ENCODE peak calls at places on chromosome 20, in five cellular contexts. One of them, this sample, is unnamed.

GRCh38 chr20:32203556-32204484 is 3.7 kb downstream of the PLAGL2 start:
- DNase-seq in CD4-positive, alpha-beta memory T cell: no peak
- DNase-seq in AG04450: no peak
- DNase-seq in fibroblast of pulmonary artery: peak
- DNase-seq in HCT116: no peak
- DNase-seq in this sample: no peak

GRCh38 chr20:34516874-34517542 is 786 bp downstream of the DYNLRB1 start:
- DNase-seq in CD4-positive, alpha-beta memory T cell: no peak
- DNase-seq in AG04450: no peak
- DNase-seq in fibroblast of pulmonary artery: peak
- DNase-seq in HCT116: no peak
- DNase-seq in this sample: no peak

GRCh38 chr20:49888341-49889244 is 26.7 kb downstream of the SPATA2 start:
- DNase-seq in CD4-positive, alpha-beta memory T cell: peak
- DNase-seq in AG04450: no peak
- DNase-seq in fibroblast of pulmonary artery: peak
- DNase-seq in HCT116: peak
- DNase-seq in this sample: peak

GRCh38 chr20:43840382-43841070 is 74.1 kb upstream of the TOX2 start:
- DNase-seq in CD4-positive, alpha-beta memory T cell: no peak
- DNase-seq in AG04450: no peak
- DNase-seq in fibroblast of pulmonary artery: peak
- DNase-seq in HCT116: peak
- DNase-seq in this sample: peak

GRCh38 chr20:30610044-30610693 is 647.3 kb upstream of the DEFB115 start:
- DNase-seq in CD4-positive, alpha-beta memory T cell: no peak
- DNase-seq in AG04450: no peak
- DNase-seq in fibroblast of pulmonary artery: no peak
- DNase-seq in HCT116: no peak
- DNase-seq in this sample: no peak

GRCh38 chr20:20370087-20370575 is 2.2 kb downstream of the INSM1 start:
- DNase-seq in CD4-positive, alpha-beta memory T cell: no peak
- DNase-seq in AG04450: no peak
- DNase-seq in fibroblast of pulmonary artery: no peak
- DNase-seq in HCT116: no peak
- DNase-seq in this sample: no peak

GRCh38 chr20:44003609-44004008 is 89.0 kb downstream of the TOX2 start:
- DNase-seq in CD4-positive, alpha-beta memory T cell: no peak
- DNase-seq in AG04450: no peak
- DNase-seq in fibroblast of pulmonary artery: no peak
- DNase-seq in HCT116: no peak
- DNase-seq in this sample: no peak

GRCh38 chr20:6767536-6768227 is at the start of gene BMP2:
- DNase-seq in CD4-positive, alpha-beta memory T cell: no peak
- DNase-seq in AG04450: no peak
- DNase-seq in fibroblast of pulmonary artery: peak
- DNase-seq in HCT116: no peak
- DNase-seq in this sample: no peak

GRCh38 chr20:34415079-34415478 is 52.0 kb downstream of the ITCH start:
- DNase-seq in CD4-positive, alpha-beta memory T cell: no peak
- DNase-seq in AG04450: no peak
- DNase-seq in fibroblast of pulmonary artery: peak
- DNase-seq in HCT116: no peak
- DNase-seq in this sample: no peak

GRCh38 chr20:31566658-31567379 is 38.3 kb upstream of the ID1 start:
- DNase-seq in CD4-positive, alpha-beta memory T cell: no peak
- DNase-seq in AG04450: no peak
- DNase-seq in fibroblast of pulmonary artery: no peak
- DNase-seq in HCT116: peak
- DNase-seq in this sample: peak

GRCh38 chr20:51725584-51726176 is 42.5 kb downstream of the ATP9A start:
- DNase-seq in CD4-positive, alpha-beta memory T cell: no peak
- DNase-seq in AG04450: no peak
- DNase-seq in fibroblast of pulmonary artery: no peak
- DNase-seq in HCT116: no peak
- DNase-seq in this sample: no peak

GRCh38 chr20:17452441-17452840 is 78.7 kb downstream of the BFSP1 start:
- DNase-seq in CD4-positive, alpha-beta memory T cell: no peak
- DNase-seq in AG04450: no peak
- DNase-seq in fibroblast of pulmonary artery: no peak
- DNase-seq in HCT116: no peak
- DNase-seq in this sample: no peak

GRCh38 chr20:644692-645317 is 8.2 kb downstream of the SRXN1 start:
- DNase-seq in CD4-positive, alpha-beta memory T cell: no peak
- DNase-seq in AG04450: no peak
- DNase-seq in fibroblast of pulmonary artery: no peak
- DNase-seq in HCT116: no peak
- DNase-seq in this sample: no peak

GRCh38 chr20:645318-646106 is 7.5 kb downstream of the SRXN1 start:
- DNase-seq in CD4-positive, alpha-beta memory T cell: peak
- DNase-seq in AG04450: peak
- DNase-seq in fibroblast of pulmonary artery: peak
- DNase-seq in HCT116: peak
- DNase-seq in this sample: peak

GRCh38 chr20:641516-641913 is 11.5 kb downstream of the SRXN1 start:
- DNase-seq in CD4-positive, alpha-beta memory T cell: no peak
- DNase-seq in AG04450: no peak
- DNase-seq in fibroblast of pulmonary artery: no peak
- DNase-seq in HCT116: no peak
- DNase-seq in this sample: no peak

GRCh38 chr20:640674-641515 is 12.1 kb downstream of the SRXN1 start:
- DNase-seq in CD4-positive, alpha-beta memory T cell: no peak
- DNase-seq in AG04450: no peak
- DNase-seq in fibroblast of pulmonary artery: no peak
- DNase-seq in HCT116: no peak
- DNase-seq in this sample: no peak

DNA sequence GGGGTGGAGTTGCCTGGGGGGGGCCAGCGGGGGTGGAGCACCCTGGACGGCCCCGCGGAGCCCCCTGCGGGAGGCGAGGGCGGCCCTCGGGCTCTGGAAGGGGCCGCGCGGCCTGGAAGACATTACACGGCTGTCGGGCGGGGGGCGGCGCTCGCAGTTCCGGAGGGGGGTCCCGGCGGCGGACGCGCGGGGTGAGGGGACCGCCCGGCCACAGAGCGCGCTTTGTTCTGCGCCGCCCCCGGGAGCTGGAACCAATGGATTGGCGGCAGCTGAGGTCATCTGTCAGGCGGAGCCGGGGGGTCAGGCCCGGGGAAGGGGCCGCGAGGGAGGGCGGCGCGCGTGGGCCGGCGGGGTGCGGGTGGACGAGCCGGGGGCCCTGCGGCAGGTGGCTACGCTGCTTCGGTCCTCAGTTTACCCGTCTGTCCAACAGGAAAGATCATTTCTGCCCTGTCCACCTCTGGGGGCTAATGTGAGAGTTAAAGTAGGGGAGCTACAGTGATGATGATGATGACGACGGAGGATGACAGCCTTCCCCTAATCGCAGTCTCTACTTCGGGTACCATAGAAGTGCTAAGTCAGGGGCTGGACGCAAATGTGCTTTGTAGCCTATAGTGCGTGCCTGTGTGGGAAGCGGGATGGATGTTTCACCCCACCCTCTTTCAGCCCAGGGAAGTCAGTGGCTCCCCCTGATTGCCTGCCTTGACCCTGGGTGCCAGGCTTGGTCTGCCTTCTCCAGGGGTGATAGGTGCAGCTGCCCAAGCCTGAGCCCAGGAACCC is 10.4 kb downstream of the SRXN1 start:
- DNase-seq in CD4-positive, alpha-beta memory T cell: no peak
- DNase-seq in AG04450: no peak
- DNase-seq in fibroblast of pulmonary artery: no peak
- DNase-seq in HCT116: no peak
- DNase-seq in this sample: no peak
- H3K4me3 ChIP-seq in CD4-positive, alpha-beta memory T cell: no peak
- H3K4me3 ChIP-seq in AG04450: peak
- H3K4me3 ChIP-seq in fibroblast of pulmonary artery: peak
- H3K4me3 ChIP-seq in HCT116: no peak
- H3K4me3 ChIP-seq in this sample: no peak

GRCh38 chr20:47356526-47357295 is at the start of gene ZMYND8:
- DNase-seq in CD4-positive, alpha-beta memory T cell: peak
- DNase-seq in AG04450: peak
- DNase-seq in fibroblast of pulmonary artery: peak
- DNase-seq in HCT116: peak
- DNase-seq in this sample: peak

GRCh38 chr20:47355489-47356219 is 845 bp downstream of the ZMYND8 start:
- DNase-seq in CD4-positive, alpha-beta memory T cell: no peak
- DNase-seq in AG04450: no peak
- DNase-seq in fibroblast of pulmonary artery: peak
- DNase-seq in HCT116: no peak
- DNase-seq in this sample: no peak

GRCh38 chr20:47354710-47355488 is 1.6 kb downstream of the ZMYND8 start:
- DNase-seq in CD4-positive, alpha-beta memory T cell: no peak
- DNase-seq in AG04450: no peak
- DNase-seq in fibroblast of pulmonary artery: peak
- DNase-seq in HCT116: no peak
- DNase-seq in this sample: no peak

GRCh38 chr20:47357296-47358051 is 975 bp upstream of the ZMYND8 start:
- DNase-seq in CD4-positive, alpha-beta memory T cell: peak
- DNase-seq in AG04450: peak
- DNase-seq in fibroblast of pulmonary artery: peak
- DNase-seq in HCT116: peak
- DNase-seq in this sample: no peak

DNA sequence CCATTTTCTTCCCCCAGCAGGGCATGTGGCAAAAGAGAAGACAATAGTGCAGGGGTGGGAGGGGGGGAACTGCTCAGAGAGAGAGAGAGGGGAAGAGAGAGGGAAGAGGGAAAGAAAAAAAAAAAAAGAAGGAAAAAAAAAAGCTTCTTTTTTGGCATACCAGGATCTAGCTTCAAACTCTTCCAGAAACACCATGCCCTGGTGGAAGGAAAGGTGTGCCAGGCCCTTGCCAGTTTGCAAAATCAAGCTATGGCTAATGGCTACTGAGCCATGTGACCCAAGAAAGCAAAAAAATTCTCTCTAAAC is 326 bp downstream of the ZMYND8 start:
- DNase-seq in CD4-positive, alpha-beta memory T cell: no peak
- DNase-seq in AG04450: no peak
- DNase-seq in fibroblast of pulmonary artery: no peak
- DNase-seq in HCT116: no peak
- DNase-seq in this sample: no peak
- H3K4me3 ChIP-seq in CD4-positive, alpha-beta memory T cell: peak
- H3K4me3 ChIP-seq in AG04450: peak
- H3K4me3 ChIP-seq in fibroblast of pulmonary artery: peak
- H3K4me3 ChIP-seq in HCT116: peak
- H3K4me3 ChIP-seq in this sample: peak

GRCh38 chr20:53739799-53740785 is 146.5 kb upstream of the ZNF217 start:
- DNase-seq in CD4-positive, alpha-beta memory T cell: peak
- DNase-seq in AG04450: no peak
- DNase-seq in fibroblast of pulmonary artery: peak
- DNase-seq in HCT116: no peak
- DNase-seq in this sample: no peak

GRCh38 chr20:53737404-53738038 is 143.9 kb upstream of the ZNF217 start:
- DNase-seq in CD4-positive, alpha-beta memory T cell: no peak
- DNase-seq in AG04450: no peak
- DNase-seq in fibroblast of pulmonary artery: peak
- DNase-seq in HCT116: no peak
- DNase-seq in this sample: no peak

GRCh38 chr20:53736757-53737403 is 143.2 kb upstream of the ZNF217 start:
- DNase-seq in CD4-positive, alpha-beta memory T cell: no peak
- DNase-seq in AG04450: no peak
- DNase-seq in fibroblast of pulmonary artery: peak
- DNase-seq in HCT116: no peak
- DNase-seq in this sample: no peak

GRCh38 chr20:53738945-53739798 is 145.5 kb upstream of the ZNF217 start:
- DNase-seq in CD4-positive, alpha-beta memory T cell: no peak
- DNase-seq in AG04450: no peak
- DNase-seq in fibroblast of pulmonary artery: peak
- DNase-seq in HCT116: no peak
- DNase-seq in this sample: no peak

DNA sequence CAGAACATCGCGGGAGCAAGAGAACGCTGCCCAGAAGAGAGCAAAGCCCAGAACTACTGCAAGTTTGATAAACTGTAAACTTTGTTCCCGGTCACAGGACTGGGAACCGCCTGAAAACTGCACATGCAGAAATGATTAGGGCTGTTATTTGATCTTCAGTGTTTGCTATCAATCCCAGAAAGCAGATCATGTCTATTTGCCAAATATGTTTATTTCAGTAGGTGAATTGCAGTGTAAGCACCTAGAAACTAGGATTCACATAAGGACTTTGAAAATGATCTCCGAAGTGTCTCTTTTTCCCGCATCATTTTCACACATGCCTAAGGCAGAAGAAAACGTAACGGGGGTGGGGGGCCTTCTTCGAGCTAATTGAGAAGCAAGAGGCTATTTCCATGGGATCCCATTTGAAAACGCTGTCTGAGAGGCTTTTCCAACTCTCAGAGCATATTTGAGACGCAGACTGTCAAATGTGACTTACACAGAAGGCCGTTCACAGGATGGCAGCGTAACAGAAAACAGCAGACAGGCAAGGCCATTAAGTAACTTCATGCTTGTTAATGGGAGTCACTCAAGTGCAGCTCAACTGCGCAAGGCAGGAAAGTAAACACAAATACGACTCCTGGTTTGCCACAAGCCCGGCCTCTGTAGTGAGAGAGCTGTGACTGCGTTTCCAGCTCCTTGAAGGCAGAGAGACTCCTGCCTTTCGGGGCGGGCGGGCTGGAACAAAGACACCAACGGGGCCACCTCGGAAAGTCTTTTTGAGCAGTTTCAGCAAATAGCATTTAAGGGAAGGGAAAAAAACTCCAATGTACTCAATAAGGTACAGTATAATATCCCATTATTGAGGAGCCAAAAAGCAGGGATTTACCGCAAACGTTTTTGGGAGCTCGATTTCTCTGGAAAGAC is 144.7 kb upstream of the ZNF217 start:
- DNase-seq in CD4-positive, alpha-beta memory T cell: no peak
- DNase-seq in AG04450: peak
- DNase-seq in fibroblast of pulmonary artery: peak
- DNase-seq in HCT116: no peak
- DNase-seq in this sample: no peak
- H3K4me3 ChIP-seq in CD4-positive, alpha-beta memory T cell: no peak
- H3K4me3 ChIP-seq in AG04450: no peak
- H3K4me3 ChIP-seq in fibroblast of pulmonary artery: no peak
- H3K4me3 ChIP-seq in HCT116: no peak
- H3K4me3 ChIP-seq in this sample: no peak

GRCh38 chr20:53660078-53660909 is 66.7 kb upstream of the ZNF217 start:
- DNase-seq in CD4-positive, alpha-beta memory T cell: no peak
- DNase-seq in AG04450: no peak
- DNase-seq in fibroblast of pulmonary artery: peak
- DNase-seq in HCT116: no peak
- DNase-seq in this sample: no peak
- H3K4me3 ChIP-seq in CD4-positive, alpha-beta memory T cell: peak
- H3K4me3 ChIP-seq in AG04450: peak
- H3K4me3 ChIP-seq in fibroblast of pulmonary artery: no peak
- H3K4me3 ChIP-seq in HCT116: no peak
- H3K4me3 ChIP-seq in this sample: no peak

GRCh38 chr20:840503-840857 is 7.0 kb downstream of the FAM110A start:
- DNase-seq in CD4-positive, alpha-beta memory T cell: no peak
- DNase-seq in AG04450: no peak
- DNase-seq in fibroblast of pulmonary artery: no peak
- DNase-seq in HCT116: no peak
- DNase-seq in this sample: no peak
- H3K4me3 ChIP-seq in CD4-positive, alpha-beta memory T cell: no peak
- H3K4me3 ChIP-seq in AG04450: no peak
- H3K4me3 ChIP-seq in fibroblast of pulmonary artery: no peak
- H3K4me3 ChIP-seq in HCT116: peak
- H3K4me3 ChIP-seq in this sample: no peak

This sample was measured in Jurkat, Clone E6-1.